ENCODE peak calls at places on chromosomes 11 and 22, in six cellular contexts. One of them, this sample, is unnamed.

GRCh38 chr11:72237112-72237931 is 6.7 kb downstream of the PHOX2A start:
- DNase-seq in heart left ventricle: no peak
- DNase-seq in HL-60: no peak
- DNase-seq in endodermal cell: peak; percentile 52
- DNase-seq in epithelial cell of proximal tubule: no peak
- DNase-seq in iPS DF 6.9: no peak
- DNase-seq in this sample: no peak

GRCh38 chr11:2806351-2807058 is 79.1 kb downstream of the CDKN1C start:
- DNase-seq in HL-60: no peak
- DNase-seq in iPS DF 6.9: no peak
- DNase-seq in epithelial cell of proximal tubule: no peak
- DNase-seq in endodermal cell: peak; percentile 47
- DNase-seq in heart left ventricle: peak; percentile 15
- DNase-seq in this sample: no peak

GRCh38 chr11:34644669-34645406 is 23.9 kb downstream of the EHF start:
- DNase-seq in endodermal cell: no peak
- DNase-seq in HL-60: no peak
- DNase-seq in iPS DF 6.9: no peak
- DNase-seq in heart left ventricle: no peak
- DNase-seq in epithelial cell of proximal tubule: no peak
- DNase-seq in this sample: peak; percentile 71

GRCh38 chr11:67160872-67161783 is 42.1 kb downstream of the KDM2A start:
- DNase-seq in HL-60: no peak
- DNase-seq in epithelial cell of proximal tubule: no peak
- DNase-seq in endodermal cell: no peak
- DNase-seq in iPS DF 6.9: no peak
- DNase-seq in heart left ventricle: no peak
- DNase-seq in this sample: no peak

GRCh38 chr22:38863531-38864131 is 8.4 kb downstream of the CBX6 start:
- DNase-seq in endodermal cell: peak; percentile 47
- DNase-seq in iPS DF 6.9: no peak
- DNase-seq in heart left ventricle: no peak
- DNase-seq in epithelial cell of proximal tubule: no peak
- DNase-seq in HL-60: no peak
- DNase-seq in this sample: no peak

GRCh38 chr11:73205666-73206343 is 12.3 kb upstream of the P2RY2 start:
- DNase-seq in HL-60: peak; percentile 91
- DNase-seq in iPS DF 6.9: no peak
- DNase-seq in endodermal cell: peak; percentile 10
- DNase-seq in epithelial cell of proximal tubule: no peak
- DNase-seq in heart left ventricle: no peak
- DNase-seq in this sample: no peak

GRCh38 chr11:107549253-107549953 is 16.1 kb downstream of the ALKBH8 start:
- DNase-seq in HL-60: peak; percentile 24
- DNase-seq in iPS DF 6.9: no peak
- DNase-seq in heart left ventricle: no peak
- DNase-seq in endodermal cell: no peak
- DNase-seq in epithelial cell of proximal tubule: no peak
- DNase-seq in this sample: no peak

GRCh38 chr11:27158763-27159679 is 118.4 kb downstream of the BBOX1 start:
- DNase-seq in endodermal cell: peak; percentile 76
- DNase-seq in HL-60: peak; percentile 25
- DNase-seq in epithelial cell of proximal tubule: no peak
- DNase-seq in iPS DF 6.9: peak; percentile 20
- DNase-seq in heart left ventricle: peak; percentile 34
- DNase-seq in this sample: peak; percentile 77

GRCh38 chr22:39959640-39960447 is at the start of gene TMA7B:
- DNase-seq in iPS DF 6.9: no peak
- DNase-seq in HL-60: peak; percentile 51
- DNase-seq in epithelial cell of proximal tubule: no peak
- DNase-seq in endodermal cell: peak; percentile 85
- DNase-seq in heart left ventricle: no peak
- DNase-seq in this sample: peak; percentile 43

DNA sequence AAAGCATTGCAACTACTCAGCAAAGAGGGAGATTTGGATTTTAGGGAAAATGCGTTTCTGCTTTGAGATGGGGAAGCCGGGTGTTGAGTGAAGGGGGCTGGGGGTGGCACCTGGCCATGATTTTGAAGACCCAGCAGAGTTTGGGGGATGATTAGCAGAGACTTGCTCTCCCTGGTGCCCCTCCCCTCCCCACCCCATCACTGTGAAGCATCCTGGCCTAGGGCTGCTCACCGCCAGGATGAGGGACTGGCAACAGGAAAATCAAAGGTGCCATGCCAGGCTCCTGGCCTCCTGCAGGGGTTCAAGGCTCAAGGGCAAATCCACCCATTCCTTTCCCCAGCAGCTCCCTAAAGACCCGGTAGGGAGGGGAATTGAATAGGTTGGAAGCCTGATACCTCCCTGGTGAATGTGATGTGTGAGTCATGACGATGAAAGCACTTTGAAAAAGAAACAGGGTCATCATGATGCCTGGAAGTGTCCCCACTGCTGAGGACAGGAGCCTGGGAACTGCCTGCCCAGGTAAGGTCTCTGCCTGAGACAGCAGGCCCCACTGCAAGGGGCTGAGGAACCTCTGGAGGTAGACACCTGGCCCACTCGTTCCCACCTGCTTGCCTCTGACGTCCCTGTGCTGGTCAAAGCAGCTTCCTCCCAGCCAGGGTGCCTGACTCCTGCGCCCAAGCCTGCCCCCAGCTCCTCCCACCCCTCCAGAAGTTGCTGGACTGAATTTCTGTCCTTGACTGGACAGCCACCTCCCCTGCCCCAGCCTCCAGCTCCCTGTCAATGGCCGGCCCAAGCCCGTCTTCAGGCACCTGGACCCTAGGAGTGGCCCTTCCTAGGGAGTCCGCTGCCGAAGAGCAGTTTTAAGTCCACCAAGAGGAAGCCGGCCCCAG is 1.7 kb downstream of the CHST1 start:
- DNase-seq in heart left ventricle: no peak
- DNase-seq in epithelial cell of proximal tubule: no peak
- DNase-seq in HL-60: no peak
- DNase-seq in iPS DF 6.9: no peak
- DNase-seq in endodermal cell: no peak
- DNase-seq in this sample: no peak
- H3K4me3 ChIP-seq in heart left ventricle: peak overlapping the region; percentile 66
- H3K4me3 ChIP-seq in epithelial cell of proximal tubule: no peak overlapping the region
- H3K4me3 ChIP-seq in HL-60: no peak overlapping the region
- H3K4me3 ChIP-seq in iPS DF 6.9: peak overlapping the region; percentile 61
- H3K4me3 ChIP-seq in endodermal cell: peak overlapping the region; percentile 73
- H3K4me3 ChIP-seq in this sample: peak overlapping the region; percentile 61

GRCh38 chr11:110524227-110524626 is 94.5 kb downstream of the FDX1 start:
- DNase-seq in heart left ventricle: no peak
- DNase-seq in iPS DF 6.9: no peak
- DNase-seq in epithelial cell of proximal tubule: no peak
- DNase-seq in endodermal cell: no peak
- DNase-seq in HL-60: no peak
- DNase-seq in this sample: peak; percentile 85
- H3K4me3 ChIP-seq in heart left ventricle: no peak overlapping the region
- H3K4me3 ChIP-seq in iPS DF 6.9: no peak overlapping the region
- H3K4me3 ChIP-seq in epithelial cell of proximal tubule: no peak overlapping the region
- H3K4me3 ChIP-seq in endodermal cell: no peak overlapping the region
- H3K4me3 ChIP-seq in HL-60: no peak overlapping the region
- H3K4me3 ChIP-seq in this sample: no peak overlapping the region

GRCh38 chr11:90434858-90435257 is 212.0 kb upstream of the CHORDC1 start:
- DNase-seq in iPS DF 6.9: no peak
- DNase-seq in endodermal cell: peak; percentile 47
- DNase-seq in HL-60: no peak
- DNase-seq in epithelial cell of proximal tubule: peak; percentile 22
- DNase-seq in heart left ventricle: no peak
- DNase-seq in this sample: no peak
- H3K4me3 ChIP-seq in iPS DF 6.9: no peak overlapping the region
- H3K4me3 ChIP-seq in endodermal cell: no peak overlapping the region
- H3K4me3 ChIP-seq in HL-60: no peak overlapping the region
- H3K4me3 ChIP-seq in epithelial cell of proximal tubule: no peak overlapping the region
- H3K4me3 ChIP-seq in heart left ventricle: no peak overlapping the region
- H3K4me3 ChIP-seq in this sample: no peak overlapping the region

GRCh38 chr22:37676691-37677627 is 1.5 kb downstream of the LGALS1 start:
- DNase-seq in HL-60: peak; percentile 94
- DNase-seq in endodermal cell: peak; percentile 97
- DNase-seq in heart left ventricle: peak; percentile 90
- DNase-seq in iPS DF 6.9: no peak
- DNase-seq in epithelial cell of proximal tubule: no peak
- DNase-seq in this sample: peak; percentile 92
- H3K4me3 ChIP-seq in HL-60: peak overlapping the region; percentile 56
- H3K4me3 ChIP-seq in endodermal cell: peak overlapping the region; percentile 73
- H3K4me3 ChIP-seq in heart left ventricle: peak overlapping the region; percentile 66
- H3K4me3 ChIP-seq in iPS DF 6.9: peak overlapping the region; percentile 41
- H3K4me3 ChIP-seq in epithelial cell of proximal tubule: peak overlapping the region; percentile 75
- H3K4me3 ChIP-seq in this sample: peak overlapping the region; percentile 93

GRCh38 chr11:69639843-69640242 is 1.1 kb upstream of the CCND1 start:
- DNase-seq in iPS DF 6.9: no peak
- DNase-seq in epithelial cell of proximal tubule: no peak
- DNase-seq in HL-60: no peak
- DNase-seq in endodermal cell: no peak
- DNase-seq in heart left ventricle: no peak
- DNase-seq in this sample: no peak
- H3K4me3 ChIP-seq in iPS DF 6.9: peak overlapping the region; percentile 9
- H3K4me3 ChIP-seq in epithelial cell of proximal tubule: peak overlapping the region; percentile 94
- H3K4me3 ChIP-seq in HL-60: no peak overlapping the region
- H3K4me3 ChIP-seq in endodermal cell: peak overlapping the region; percentile 79
- H3K4me3 ChIP-seq in heart left ventricle: peak overlapping the region; percentile 85
- H3K4me3 ChIP-seq in this sample: peak overlapping the region; percentile 95

GRCh38 chr11:79538775-79539174 is 97.9 kb upstream of the TENM4 start:
- DNase-seq in endodermal cell: no peak
- DNase-seq in epithelial cell of proximal tubule: no peak
- DNase-seq in iPS DF 6.9: no peak
- DNase-seq in heart left ventricle: no peak
- DNase-seq in HL-60: no peak
- DNase-seq in this sample: no peak

GRCh38 chr11:79546366-79546765 is 105.5 kb upstream of the TENM4 start:
- DNase-seq in heart left ventricle: no peak
- DNase-seq in iPS DF 6.9: no peak
- DNase-seq in HL-60: no peak
- DNase-seq in epithelial cell of proximal tubule: peak; percentile 9
- DNase-seq in endodermal cell: no peak
- DNase-seq in this sample: no peak

GRCh38 chr11:79544324-79544723 is 103.5 kb upstream of the TENM4 start:
- DNase-seq in iPS DF 6.9: no peak
- DNase-seq in endodermal cell: no peak
- DNase-seq in HL-60: no peak
- DNase-seq in heart left ventricle: no peak
- DNase-seq in epithelial cell of proximal tubule: no peak
- DNase-seq in this sample: no peak

GRCh38 chr11:79547256-79547655 is 106.4 kb upstream of the TENM4 start:
- DNase-seq in epithelial cell of proximal tubule: no peak
- DNase-seq in endodermal cell: no peak
- DNase-seq in HL-60: no peak
- DNase-seq in heart left ventricle: no peak
- DNase-seq in iPS DF 6.9: no peak
- DNase-seq in this sample: no peak

GRCh38 chr11:79543101-79543500 is 102.3 kb upstream of the TENM4 start:
- DNase-seq in HL-60: no peak
- DNase-seq in heart left ventricle: no peak
- DNase-seq in epithelial cell of proximal tubule: no peak
- DNase-seq in iPS DF 6.9: no peak
- DNase-seq in endodermal cell: peak; percentile 66
- DNase-seq in this sample: no peak
- H3K4me3 ChIP-seq in HL-60: no peak overlapping the region
- H3K4me3 ChIP-seq in heart left ventricle: no peak overlapping the region
- H3K4me3 ChIP-seq in epithelial cell of proximal tubule: no peak overlapping the region
- H3K4me3 ChIP-seq in iPS DF 6.9: no peak overlapping the region
- H3K4me3 ChIP-seq in endodermal cell: no peak overlapping the region
- H3K4me3 ChIP-seq in this sample: no peak overlapping the region

GRCh38 chr11:43737194-43737575 is 56.6 kb downstream of the HSD17B12 start:
- DNase-seq in iPS DF 6.9: no peak
- DNase-seq in HL-60: no peak
- DNase-seq in endodermal cell: no peak
- DNase-seq in epithelial cell of proximal tubule: no peak
- DNase-seq in heart left ventricle: no peak
- DNase-seq in this sample: no peak
- H3K4me3 ChIP-seq in iPS DF 6.9: no peak overlapping the region
- H3K4me3 ChIP-seq in HL-60: no peak overlapping the region
- H3K4me3 ChIP-seq in endodermal cell: no peak overlapping the region
- H3K4me3 ChIP-seq in epithelial cell of proximal tubule: no peak overlapping the region
- H3K4me3 ChIP-seq in heart left ventricle: no peak overlapping the region
- H3K4me3 ChIP-seq in this sample: no peak overlapping the region